ENCODE peak calls at places on chromosomes 3 and 15, in five cellular contexts. U is posterior cingulate gyrus, Q is hypothalamus, N is astrocyte, K is lung. P is an unnamed sample.

GRCh38 chr3:69764861-69765260 is 25.6 kb downstream of the MITF start:
- DNase-seq in U (no peak), Q (no peak), N (peak; percentile 40), K (no peak), P (no peak)

GRCh38 chr3:133991637-133992036 is 38.1 kb downstream of the SLCO2A1 start:
- DNase-seq in U (no peak), Q (no peak), N (no peak), K (no peak), P (no peak)

GRCh38 chr15:28129261-28129848 is 30.2 kb upstream of the OCA2 start:
- DNase-seq in U (peak; percentile 67), Q (no peak), N (no peak), K (no peak), P (no peak)

GRCh38 chr3:16171009-16171408 is 3.5 kb upstream of the GALNT15 start:
- DNase-seq in U (no peak), Q (no peak), N (no peak), K (no peak), P (no peak)

GRCh38 chr15:79035111-79035601 is 55.4 kb downstream of the RASGRF1 start:
- DNase-seq in U (peak; percentile 67), Q (no peak), N (no peak), K (no peak), P (peak; percentile 51)

GRCh38 chr15:75309711-75310110 is 26.2 kb upstream of the COMMD4 start:
- DNase-seq in U (no peak), Q (no peak), N (no peak), K (no peak), P (no peak)

GRCh38 chr15:26864664-26865191 is 2.1 kb upstream of the GABRA5 start:
- DNase-seq in U (no peak), Q (no peak), N (peak; percentile 22), K (no peak), P (peak; percentile 61)

GRCh38 chr3:141366285-141367037 is 1.8 kb upstream of the ZBTB38 start:
- DNase-seq in U (no peak), Q (no peak), N (peak; percentile 99), K (peak; percentile 63), P (peak; percentile 14)

GRCh38 chr3:150094150-150094932 is 123.6 kb upstream of the PFN2 start:
- DNase-seq in U (no peak), Q (no peak), N (no peak), K (no peak), P (peak; percentile 71)

GRCh38 chr15:98154863-98155262 is 194.4 kb downstream of the ARRDC4 start:
- DNase-seq in U (no peak), Q (no peak), N (peak; percentile 80), K (no peak), P (peak; percentile 23)

GRCh38 chr15:52378746-52379394 is 83.3 kb upstream of the MYO5C start:
- DNase-seq in U (no peak), Q (no peak), N (no peak), K (no peak), P (no peak)

GRCh38 chr3:36417237-36417636 is 36.9 kb downstream of the STAC start:
- DNase-seq in U (no peak), Q (no peak), N (no peak), K (no peak), P (no peak)

GRCh38 chr15:97504031-97504430 is 456.5 kb upstream of the ARRDC4 start:
- DNase-seq in U (no peak), Q (no peak), N (peak; percentile 56), K (no peak), P (no peak)

GRCh38 chr3:127141921-127142730 is 50.8 kb upstream of the PRR23E start:
- DNase-seq in U (no peak), Q (no peak), N (no peak), K (peak; percentile 43), P (no peak)

GRCh38 chr3:127015282-127016042 is 32.5 kb downstream of the PLXNA1 start:
- DNase-seq in U (peak; percentile 92), Q (peak; percentile 28), N (no peak), K (no peak), P (peak; percentile 21)

GRCh38 chr15:38896652-38897051 is 332.0 kb upstream of the RASGRP1 start:
- DNase-seq in U (no peak), Q (no peak), N (peak; percentile 46), K (no peak), P (no peak)

GRCh38 chr3:98972155-98972554 is 70.7 kb upstream of the DCBLD2 start:
- DNase-seq in U (no peak), Q (no peak), N (peak; percentile 99), K (no peak), P (no peak)

GRCh38 chr3:114624676-114625181 is 330.9 kb downstream of the TIGIT start:
- DNase-seq in U (peak; percentile 92), Q (peak; percentile 62), N (peak; percentile 99), K (peak; percentile 84), P (peak; percentile 72)

GRCh38 chr15:65249641-65250040 is 37.0 kb downstream of the PARP16 start:
- DNase-seq in U (no peak), Q (no peak), N (no peak), K (no peak), P (peak; percentile 15)

GRCh38 chr3:98977520-98977919 is 76.0 kb upstream of the DCBLD2 start:
- DNase-seq in U (no peak), Q (no peak), N (peak; percentile 99), K (no peak), P (no peak)

GRCh38 chr15:66308526-66308925 is 15.2 kb downstream of the DIS3L start:
- DNase-seq in U (no peak), Q (no peak), N (no peak), K (no peak), P (no peak)

GRCh38 chr3:35946121-35946856 is 307.0 kb downstream of the ARPP21 start:
- DNase-seq in U (no peak), Q (no peak), N (no peak), K (no peak), P (no peak)

GRCh38 chr3:105516972-105517371 is 150.3 kb downstream of the ALCAM start:
- DNase-seq in U (no peak), Q (no peak), N (no peak), K (no peak), P (no peak)

GRCh38 chr3:142106536-142106935 is 42.8 kb downstream of the TFDP2 start:
- DNase-seq in U (no peak), Q (no peak), N (no peak), K (no peak), P (no peak)

GRCh38 chr15:67821784-67822451 is 3.4 kb upstream of the SKOR1 start:
- DNase-seq in U (peak; percentile 3), Q (no peak), N (no peak), K (no peak), P (peak; percentile 26)

GRCh38 chr15:60827492-60827891 is 348.6 kb upstream of the ICE2 start:
- DNase-seq in U (peak; percentile 64), Q (no peak), N (no peak), K (no peak), P (no peak)

GRCh38 chr3:137692803-137693431 is 71.2 kb upstream of the SOX14 start:
- DNase-seq in U (peak; percentile 79), Q (peak; percentile 1), N (no peak), K (no peak), P (peak; percentile 85)

GRCh38 chr15:44584162-44584749 is 47.3 kb downstream of the EIF3J start:
- DNase-seq in U (no peak), Q (no peak), N (no peak), K (no peak), P (peak; percentile 30)

GRCh38 chr15:72584006-72584405 is 70.5 kb upstream of the GOLGA6B start:
- DNase-seq in U (no peak), Q (no peak), N (no peak), K (no peak), P (no peak)

GRCh38 chr3:25783661-25784512 is 644 bp upstream of the NGLY1 start:
- DNase-seq in U (peak; percentile 95), Q (peak; percentile 60), N (peak; percentile 25), K (peak; percentile 57), P (peak; percentile 76)

GRCh38 chr3:185656321-185656840 is 70.3 kb downstream of the SENP2 start:
- DNase-seq in U (no peak), Q (no peak), N (peak; percentile 98), K (no peak), P (no peak)

GRCh38 chr3:153245661-153246060 is 83.6 kb downstream of the RAP2B start:
- DNase-seq in U (no peak), Q (no peak), N (peak; percentile 23), K (no peak), P (no peak)

GRCh38 chr15:29101491-29101890 is 168.1 kb downstream of the NSMCE3 start:
- DNase-seq in U (peak; percentile 73), Q (no peak), N (no peak), K (no peak), P (no peak)

P was measured in ELF-1.